ENCODE peak calls at places on chromosome 13, in six cellular contexts. P, I, R, Y, B and D are unnamed samples.

GRCh38 chr13:20525144-20525600 is 485 bp downstream of the CRYL1 start:
- DNase-seq in I (no peak), R (peak), Y (peak), B (no peak), P (peak), D (peak)

GRCh38 chr13:99686157-99686572 is 184.9 kb downstream of the TM9SF2 start:
- DNase-seq in B (peak), I (no peak), R (peak), Y (peak), P (no peak), D (peak)

GRCh38 chr13:100619940-100620339 is 31.4 kb upstream of the GGACT start:
- DNase-seq in I (no peak), P (no peak), R (no peak), Y (no peak), B (no peak), D (no peak)

GRCh38 chr13:30978981-30979956 is 46.8 kb downstream of the TEX26 start:
- DNase-seq in I (peak), Y (peak), P (peak), R (no peak), B (no peak), D (peak)

GRCh38 chr13:31168736-31169135 is 7.0 kb upstream of the HSPH1 start:
- DNase-seq in R (no peak), I (no peak), B (no peak), P (no peak), Y (peak), D (peak)

GRCh38 chr13:100633461-100633860 is 41.1 kb downstream of the TMTC4 start:
- DNase-seq in R (no peak), B (peak), I (no peak), Y (no peak), P (no peak), D (no peak)

GRCh38 chr13:84481958-84482357 is 599.7 kb upstream of the SLITRK1 start:
- DNase-seq in P (no peak), I (no peak), B (no peak), R (no peak), Y (no peak), D (no peak)

GRCh38 chr13:44243198-44243852 is 130.3 kb upstream of the SERP2 start:
- DNase-seq in R (no peak), Y (no peak), I (no peak), P (peak), B (peak), D (no peak)

GRCh38 chr13:112078879-112079526 is 12.1 kb downstream of the SOX1 start:
- DNase-seq in B (no peak), P (no peak), I (no peak), R (no peak), Y (no peak), D (no peak)

GRCh38 chr13:48994731-48995130 is 19.0 kb downstream of the FNDC3A start:
- DNase-seq in P (no peak), Y (no peak), I (no peak), B (no peak), R (no peak), D (no peak)

GRCh38 chr13:51731759-51732158 is 72.2 kb downstream of the DHRS12 start:
- DNase-seq in R (no peak), P (no peak), B (peak), Y (no peak), I (no peak), D (no peak)

GRCh38 chr13:108495686-108496363 is 133.6 kb upstream of the MYO16 start:
- DNase-seq in R (no peak), P (peak), I (no peak), Y (no peak), B (no peak), D (no peak)

GRCh38 chr13:106212436-106213010 is 322.9 kb downstream of the EFNB2 start:
- DNase-seq in B (no peak), I (no peak), P (no peak), R (no peak), Y (no peak), D (no peak)

GRCh38 chr13:111241006-111241755 is 79.3 kb upstream of the TEX29 start:
- DNase-seq in I (no peak), Y (no peak), P (no peak), R (no peak), B (no peak), D (no peak)

GRCh38 chr13:29713841-29714240 is 118.4 kb upstream of the SLC7A1 start:
- DNase-seq in P (no peak), R (no peak), Y (no peak), I (no peak), B (no peak), D (no peak)